ENCODE peak calls at places on chromosomes 4 and X, in five cellular contexts. One of them, this sample, is unnamed.

GRCh38 chr4:39452860-39453587 is 5.7 kb downstream of the RPL9 start:
- DNase-seq in tibial artery: no peak
- DNase-seq in right cardiac atrium: no peak
- DNase-seq in activated naive CD4-positive, alpha-beta T cell treated with anti-CD3 and anti-CD28 coated beads for 36 hours: no peak
- DNase-seq in HCT116: no peak
- DNase-seq in this sample: no peak

GRCh38 chr4:67380154-67380553 is 165.1 kb downstream of the CENPC start:
- DNase-seq in tibial artery: no peak
- DNase-seq in right cardiac atrium: no peak
- DNase-seq in activated naive CD4-positive, alpha-beta T cell treated with anti-CD3 and anti-CD28 coated beads for 36 hours: no peak
- DNase-seq in HCT116: no peak
- DNase-seq in this sample: no peak

GRCh38 chr4:87819281-87819919 is 13.4 kb upstream of the MEPE start:
- DNase-seq in tibial artery: no peak
- DNase-seq in right cardiac atrium: no peak
- DNase-seq in activated naive CD4-positive, alpha-beta T cell treated with anti-CD3 and anti-CD28 coated beads for 36 hours: no peak
- DNase-seq in HCT116: no peak
- DNase-seq in this sample: no peak

GRCh38 chrX:44974462-44974861 is 101.5 kb downstream of the KDM6A start:
- DNase-seq in tibial artery: no peak
- DNase-seq in right cardiac atrium: no peak
- DNase-seq in activated naive CD4-positive, alpha-beta T cell treated with anti-CD3 and anti-CD28 coated beads for 36 hours: no peak
- DNase-seq in HCT116: peak; percentile 15
- DNase-seq in this sample: peak; percentile 6

GRCh38 chrX:137033774-137034507 is at the start of gene GPR101:
- DNase-seq in tibial artery: no peak
- DNase-seq in right cardiac atrium: no peak
- DNase-seq in activated naive CD4-positive, alpha-beta T cell treated with anti-CD3 and anti-CD28 coated beads for 36 hours: no peak
- DNase-seq in HCT116: no peak
- DNase-seq in this sample: peak; percentile 32

GRCh38 chr4:6362243-6362885 is 92.7 kb downstream of the WFS1 start:
- DNase-seq in tibial artery: no peak
- DNase-seq in right cardiac atrium: no peak
- DNase-seq in activated naive CD4-positive, alpha-beta T cell treated with anti-CD3 and anti-CD28 coated beads for 36 hours: no peak
- DNase-seq in HCT116: no peak
- DNase-seq in this sample: no peak

GRCh38 chr4:141609243-141609642 is 27.1 kb upstream of the IL15 start:
- DNase-seq in tibial artery: no peak
- DNase-seq in right cardiac atrium: no peak
- DNase-seq in activated naive CD4-positive, alpha-beta T cell treated with anti-CD3 and anti-CD28 coated beads for 36 hours: no peak
- DNase-seq in HCT116: no peak
- DNase-seq in this sample: no peak

GRCh38 chr4:151043803-151044535 is 28.9 kb upstream of the LRBA start:
- DNase-seq in tibial artery: no peak
- DNase-seq in right cardiac atrium: no peak
- DNase-seq in activated naive CD4-positive, alpha-beta T cell treated with anti-CD3 and anti-CD28 coated beads for 36 hours: no peak
- DNase-seq in HCT116: no peak
- DNase-seq in this sample: no peak